ENCODE peak calls at places on chromosomes 5 and 9, in four cellular contexts. B is lower lobe of right lung, D is HCT116, J is neural crest cell. L is an unnamed sample.

GRCh38 chr9:108708448-108708847 is 147.3 kb downstream of the ACTL7B start:
- DNase-seq in B (no peak), D (no peak), J (no peak), L (no peak)

GRCh38 chr5:76716456-76717157 is 681 bp downstream of the F2R start:
- DNase-seq in B (no peak), D (no peak), J (peak), L (peak)

GRCh38 chr9:78026947-78027346 is 4.7 kb downstream of the GNAQ start:
- DNase-seq in B (no peak), D (no peak), J (no peak), L (no peak)

GRCh38 chr9:113669523-113670115 is 206.1 kb downstream of the RGS3 start:
- DNase-seq in B (no peak), D (no peak), J (no peak), L (no peak)

GRCh38 chr9:78725565-78725964 is 428.6 kb downstream of the PSAT1 start:
- DNase-seq in B (no peak), D (no peak), J (no peak), L (no peak)

GRCh38 chr5:9288234-9288633 is 257.6 kb downstream of the SEMA5A start:
- DNase-seq in B (no peak), D (no peak), J (no peak), L (no peak)

GRCh38 chr9:33619666-33620404 is 95.8 kb downstream of the ANKRD18B start:
- DNase-seq in B (no peak), D (peak), J (no peak), L (no peak)

GRCh38 chr9:132312873-132313272 is 41.9 kb downstream of the SETX start:
- DNase-seq in B (no peak), D (no peak), J (no peak), L (no peak)

GRCh38 chr5:54628049-54628448 is 110.5 kb downstream of the SNX18 start:
- DNase-seq in B (no peak), D (no peak), J (no peak), L (no peak)

GRCh38 chr9:113901196-113901818 is 25.2 kb downstream of the ZNF618 start:
- DNase-seq in B (no peak), D (no peak), J (no peak), L (no peak)

GRCh38 chr9:1005043-1005667 is 28.7 kb downstream of the DMRT3 start:
- DNase-seq in B (no peak), D (peak), J (peak), L (no peak)
- TF ChIP-seq CTCF in B (peak), D (peak), J (peak), L (peak)

GRCh38 chr5:167348286-167348926 is 943.0 kb upstream of the WWC1 start:
- DNase-seq in B (no peak), D (no peak), J (no peak), L (no peak)
- TF ChIP-seq CTCF in B (no peak), D (no peak), J (no peak), L (no peak)

GRCh38 chr5:13251623-13252367 is 692.7 kb downstream of the DNAH5 start:
- DNase-seq in B (no peak), D (no peak), J (no peak), L (no peak)

GRCh38 chr5:13249854-13250253 is 694.6 kb downstream of the DNAH5 start:
- DNase-seq in B (no peak), D (no peak), J (no peak), L (no peak)

GRCh38 chr5:13248236-13248635 is 696.3 kb downstream of the DNAH5 start:
- DNase-seq in B (no peak), D (no peak), J (no peak), L (no peak)

GRCh38 chr5:13252701-13253100 is 691.8 kb downstream of the DNAH5 start:
- DNase-seq in B (no peak), D (no peak), J (no peak), L (no peak)

DNA sequence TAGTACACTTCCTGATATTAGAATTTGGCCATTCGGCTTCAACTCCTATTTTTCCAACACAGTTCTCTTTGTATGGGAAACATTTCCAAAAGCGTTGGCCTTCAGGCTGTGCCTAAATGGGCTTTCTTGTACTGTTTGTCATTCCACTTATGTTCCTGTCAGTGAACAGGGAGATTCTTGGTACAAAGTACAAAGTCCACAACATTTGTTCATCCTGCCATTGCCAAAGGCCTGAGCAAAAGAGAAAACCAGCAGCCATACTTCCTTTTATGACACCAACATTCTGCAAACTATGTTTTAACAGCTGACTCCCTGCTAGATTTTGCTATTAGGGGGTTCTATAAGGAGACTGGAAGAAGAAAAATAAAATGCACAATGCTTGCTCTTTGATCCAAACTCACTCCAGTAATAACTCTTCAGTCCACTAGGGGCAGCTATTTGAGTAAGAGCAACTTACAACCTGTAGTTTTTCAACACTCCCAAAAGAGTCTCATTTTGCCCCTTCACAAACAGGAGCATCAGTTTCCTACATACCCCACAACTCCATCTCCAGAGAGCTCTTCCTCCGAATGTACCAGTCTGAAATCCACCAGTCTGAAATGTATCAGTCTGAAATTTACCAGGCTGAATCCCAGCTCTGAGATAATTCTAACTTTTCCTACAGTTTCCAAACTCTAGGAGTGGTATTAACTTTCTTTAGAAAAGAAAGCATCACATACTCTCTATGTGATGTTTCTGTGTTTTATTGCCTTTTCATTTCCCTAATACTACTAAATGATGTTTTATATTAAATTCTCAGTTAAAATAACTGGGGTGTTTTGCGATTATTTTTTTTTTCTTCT is 693.8 kb downstream of the DNAH5 start:
- DNase-seq in B (no peak), D (no peak), J (no peak), L (no peak)
- TF ChIP-seq CTCF in B (peak), D (peak), J (peak), L (peak)

GRCh38 chr9:21994996-21995651 is 533 bp downstream of the CDKN2B-AS1 start:
- DNase-seq in B (peak), D (peak), J (peak), L (peak)

GRCh38 chr9:21993007-21993406 is 1.2 kb downstream of the CDKN2A start:
- DNase-seq in B (no peak), D (no peak), J (no peak), L (no peak)

GRCh38 chr9:21995652-21996275 is 1.2 kb downstream of the CDKN2B-AS1 start:
- DNase-seq in B (peak), D (no peak), J (no peak), L (peak)

GRCh38 chr9:21994526-21994995 is at the start of gene CDKN2B-AS1:
- DNase-seq in B (peak), D (peak), J (no peak), L (peak)

GRCh38 chr9:21993893-21994525 is at the start of gene CDKN2A:
- DNase-seq in B (peak), D (no peak), J (no peak), L (peak)
- TF ChIP-seq CTCF in B (no peak), D (no peak), J (no peak), L (no peak)

DNA sequence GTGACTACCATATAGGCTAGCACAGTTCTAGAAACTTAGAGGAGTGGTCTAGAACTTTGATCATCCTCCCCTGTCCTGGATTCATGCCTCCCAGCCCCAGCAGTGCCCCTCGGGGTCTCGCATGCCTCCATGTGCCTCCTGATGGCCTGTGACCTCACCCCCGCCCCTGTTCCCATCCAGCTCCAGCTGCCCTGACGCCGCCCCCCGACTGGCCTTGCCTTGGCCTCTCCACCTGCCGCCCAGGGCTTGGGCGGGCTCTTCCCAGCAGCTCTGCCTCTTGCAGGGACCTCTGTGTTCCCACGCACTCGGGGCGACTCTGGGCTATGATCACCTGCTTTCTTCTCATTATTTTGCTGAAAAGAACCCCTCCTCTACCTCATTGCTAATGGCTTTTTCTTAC is 115.4 kb upstream of the PHYKPL start:
- DNase-seq in B (peak), D (no peak), J (no peak), L (no peak)
- TF ChIP-seq CTCF in B (no peak), D (no peak), J (no peak), L (no peak)

GRCh38 chr5:151110992-151111391 is 30.2 kb upstream of the TNIP1 start:
- DNase-seq in B (no peak), D (no peak), J (no peak), L (no peak)

GRCh38 chr5:151108566-151108965 is 27.7 kb upstream of the TNIP1 start:
- DNase-seq in B (no peak), D (no peak), J (no peak), L (no peak)

GRCh38 chr5:151107738-151108520 is 27.1 kb upstream of the TNIP1 start:
- DNase-seq in B (peak), D (no peak), J (no peak), L (no peak)

GRCh38 chr5:151107084-151107483 is 26.2 kb upstream of the TNIP1 start:
- DNase-seq in B (no peak), D (no peak), J (no peak), L (no peak)

DNA sequence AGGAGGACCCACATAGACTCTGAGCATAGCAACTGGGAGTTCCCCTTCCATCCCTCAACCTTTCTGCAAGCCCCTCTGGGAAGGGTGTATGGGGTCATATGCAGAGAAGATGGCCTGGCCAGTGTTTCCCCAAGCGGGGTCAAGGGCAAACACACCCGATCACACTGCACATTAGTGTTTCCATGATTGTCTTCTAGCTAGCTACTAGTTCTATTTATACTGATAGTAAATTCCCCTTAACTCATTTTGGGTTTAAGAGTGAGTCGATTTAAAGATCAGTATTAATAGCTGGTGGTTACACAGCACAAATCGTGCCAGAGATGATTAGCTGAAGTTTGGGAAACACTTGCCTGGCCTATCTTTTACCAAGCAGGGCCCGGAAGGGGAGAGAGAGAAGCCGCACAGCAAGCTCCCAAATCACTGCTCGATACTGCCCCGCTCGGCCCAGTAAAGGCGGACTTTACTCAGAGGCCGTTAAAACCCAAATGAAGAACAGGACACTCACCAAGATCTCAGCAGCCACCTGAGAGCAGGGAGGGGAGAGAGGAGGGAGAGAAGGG is 29.4 kb upstream of the TNIP1 start:
- DNase-seq in B (no peak), D (no peak), J (no peak), L (no peak)
- TF ChIP-seq CTCF in B (no peak), D (no peak), J (no peak), L (no peak)

DNA sequence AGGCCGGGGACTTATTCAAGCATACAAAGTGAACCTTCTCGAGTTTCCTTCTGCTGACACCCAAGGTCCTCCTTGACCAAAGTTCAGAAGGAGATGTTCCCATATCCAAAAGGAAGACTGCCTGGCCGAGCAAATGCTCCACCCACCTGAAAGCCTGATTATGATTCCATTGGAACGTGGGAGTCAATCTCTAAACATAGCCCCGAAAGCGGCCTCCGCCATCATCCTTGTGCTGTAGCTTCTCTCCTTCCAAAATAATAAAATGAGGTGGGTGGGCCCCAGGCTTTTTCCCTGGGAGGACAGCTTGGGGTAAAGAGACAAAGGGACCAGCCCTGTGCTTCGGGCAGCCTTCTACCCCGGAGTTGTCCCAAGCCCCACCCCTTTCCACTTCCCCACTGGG is 355.6 kb upstream of the SLC30A5 start:
- DNase-seq in B (no peak), D (no peak), J (no peak), L (no peak)
- TF ChIP-seq CTCF in B (no peak), D (no peak), J (no peak), L (no peak)

GRCh38 chr5:35926389-35927051 is 11.9 kb downstream of the CAPSL start:
- DNase-seq in B (no peak), D (peak), J (peak), L (peak)

GRCh38 chr5:35924122-35924949 is 14.1 kb downstream of the CAPSL start:
- DNase-seq in B (no peak), D (no peak), J (no peak), L (no peak)

GRCh38 chr5:35922468-35922867 is 16.0 kb downstream of the CAPSL start:
- DNase-seq in B (no peak), D (no peak), J (no peak), L (no peak)

GRCh38 chr5:35921930-35922329 is 16.5 kb downstream of the CAPSL start:
- DNase-seq in B (no peak), D (no peak), J (no peak), L (no peak)

GRCh38 chr5:35924950-35925722 is 13.3 kb downstream of the CAPSL start:
- DNase-seq in B (peak), D (peak), J (peak), L (peak)
- TF ChIP-seq CTCF in B (peak), D (peak), J (peak), L (peak)

GRCh38 chr9:89923961-89924504 is 319.2 kb downstream of the GADD45G start:
- DNase-seq in B (no peak), D (no peak), J (no peak), L (no peak)
- TF ChIP-seq CTCF in B (no peak), D (no peak), J (peak), L (no peak)

L was measured in mesothelial cell of epicardium.